ENCODE peak calls at places on chromosomes 7 and 10, in five cellular contexts. One of them, this sample, is unnamed.

GRCh38 chr10:23974886-23975830 is 233.8 kb upstream of the KIAA1217 start:
- DNase-seq in neuronal stem cell: no peak
- DNase-seq in HT-29: no peak
- DNase-seq in mucosa of gallbladder: no peak
- DNase-seq in choroid plexus epithelial cell: no peak
- DNase-seq in this sample: no peak

GRCh38 chr10:128324058-128324457 is 197.8 kb upstream of the MKI67 start:
- DNase-seq in neuronal stem cell: peak
- DNase-seq in HT-29: peak
- DNase-seq in mucosa of gallbladder: no peak
- DNase-seq in choroid plexus epithelial cell: no peak
- DNase-seq in this sample: peak

GRCh38 chr7:155862516-155863257 is 50.4 kb upstream of the SHH start:
- DNase-seq in neuronal stem cell: no peak
- DNase-seq in HT-29: no peak
- DNase-seq in mucosa of gallbladder: peak
- DNase-seq in choroid plexus epithelial cell: no peak
- DNase-seq in this sample: no peak

GRCh38 chr7:78039791-78040776 is 241.5 kb downstream of the PHTF2 start:
- DNase-seq in neuronal stem cell: peak
- DNase-seq in HT-29: no peak
- DNase-seq in mucosa of gallbladder: no peak
- DNase-seq in choroid plexus epithelial cell: peak
- DNase-seq in this sample: no peak

GRCh38 chr7:96328016-96328415 is 6.1 kb upstream of the SLC25A13 start:
- DNase-seq in neuronal stem cell: no peak
- DNase-seq in HT-29: no peak
- DNase-seq in mucosa of gallbladder: no peak
- DNase-seq in choroid plexus epithelial cell: no peak
- DNase-seq in this sample: no peak

GRCh38 chr10:120581496-120581895 is 124.5 kb downstream of the PLPP4 start:
- DNase-seq in neuronal stem cell: no peak
- DNase-seq in HT-29: peak
- DNase-seq in mucosa of gallbladder: no peak
- DNase-seq in choroid plexus epithelial cell: no peak
- DNase-seq in this sample: no peak

GRCh38 chr10:60367431-60367830 is 22.2 kb downstream of the ANK3 start:
- DNase-seq in neuronal stem cell: no peak
- DNase-seq in HT-29: no peak
- DNase-seq in mucosa of gallbladder: no peak
- DNase-seq in choroid plexus epithelial cell: no peak
- DNase-seq in this sample: no peak

GRCh38 chr7:92584953-92585352 is 5.2 kb downstream of the FAM133B start:
- DNase-seq in neuronal stem cell: no peak
- DNase-seq in HT-29: peak
- DNase-seq in mucosa of gallbladder: no peak
- DNase-seq in choroid plexus epithelial cell: peak
- DNase-seq in this sample: no peak

GRCh38 chr7:42161723-42162122 is 75.3 kb downstream of the GLI3 start:
- DNase-seq in neuronal stem cell: no peak
- DNase-seq in HT-29: no peak
- DNase-seq in mucosa of gallbladder: no peak
- DNase-seq in choroid plexus epithelial cell: no peak
- DNase-seq in this sample: no peak

This sample was measured in neural crest cell.